ENCODE peak calls at places on chromosomes 13 and 19, in nine cellular contexts. One of them, this sample, is unnamed.

GRCh38 chr13:110168999-110169933 is 137.7 kb downstream of the COL4A1 start:
- DNase-seq in left ventricle myocardium inferior: no peak
- DNase-seq in mesenteric fat pad: no peak
- DNase-seq in substantia nigra: no peak
- DNase-seq in amniotic stem cell: no peak
- DNase-seq in LHCN-M2: no peak
- DNase-seq in CD4-positive, CD25-positive, alpha-beta regulatory T cell: no peak
- DNase-seq in hypothalamus: no peak
- DNase-seq in midbrain: no peak
- DNase-seq in this sample: no peak

GRCh38 chr13:82963466-82963865 is 918.8 kb downstream of the SLITRK1 start:
- DNase-seq in left ventricle myocardium inferior: no peak
- DNase-seq in mesenteric fat pad: no peak
- DNase-seq in substantia nigra: no peak
- DNase-seq in amniotic stem cell: no peak
- DNase-seq in LHCN-M2: peak; percentile 51
- DNase-seq in CD4-positive, CD25-positive, alpha-beta regulatory T cell: no peak
- DNase-seq in hypothalamus: no peak
- DNase-seq in midbrain: no peak
- DNase-seq in this sample: no peak

GRCh38 chr13:19179916-19180315 is 1.7 kb downstream of the TUBA3C start:
- DNase-seq in left ventricle myocardium inferior: no peak
- DNase-seq in mesenteric fat pad: peak; percentile 51
- DNase-seq in substantia nigra: no peak
- DNase-seq in amniotic stem cell: no peak
- DNase-seq in LHCN-M2: no peak
- DNase-seq in CD4-positive, CD25-positive, alpha-beta regulatory T cell: no peak
- DNase-seq in hypothalamus: no peak
- DNase-seq in midbrain: no peak
- DNase-seq in this sample: no peak

GRCh38 chr19:3664879-3665642 is 35.2 kb downstream of the PIP5K1C start:
- DNase-seq in left ventricle myocardium inferior: no peak
- DNase-seq in mesenteric fat pad: no peak
- DNase-seq in substantia nigra: no peak
- DNase-seq in amniotic stem cell: no peak
- DNase-seq in LHCN-M2: no peak
- DNase-seq in CD4-positive, CD25-positive, alpha-beta regulatory T cell: no peak
- DNase-seq in hypothalamus: no peak
- DNase-seq in midbrain: no peak
- DNase-seq in this sample: no peak

GRCh38 chr19:28150129-28150528 is 1062.8 kb downstream of the UQCRFS1 start:
- DNase-seq in left ventricle myocardium inferior: no peak
- DNase-seq in mesenteric fat pad: no peak
- DNase-seq in substantia nigra: no peak
- DNase-seq in amniotic stem cell: no peak
- DNase-seq in LHCN-M2: no peak
- DNase-seq in CD4-positive, CD25-positive, alpha-beta regulatory T cell: no peak
- DNase-seq in hypothalamus: no peak
- DNase-seq in midbrain: no peak
- DNase-seq in this sample: no peak

GRCh38 chr19:18626906-18627305 is 9.9 kb upstream of the KLHL26 start:
- DNase-seq in left ventricle myocardium inferior: no peak
- DNase-seq in mesenteric fat pad: no peak
- DNase-seq in substantia nigra: no peak
- DNase-seq in amniotic stem cell: no peak
- DNase-seq in LHCN-M2: no peak
- DNase-seq in CD4-positive, CD25-positive, alpha-beta regulatory T cell: no peak
- DNase-seq in hypothalamus: peak; percentile 36
- DNase-seq in midbrain: no peak
- DNase-seq in this sample: no peak

GRCh38 chr19:13302521-13303270 is 152.5 kb downstream of the IER2 start:
- DNase-seq in left ventricle myocardium inferior: no peak
- DNase-seq in mesenteric fat pad: no peak
- DNase-seq in substantia nigra: no peak
- DNase-seq in amniotic stem cell: no peak
- DNase-seq in LHCN-M2: no peak
- DNase-seq in CD4-positive, CD25-positive, alpha-beta regulatory T cell: no peak
- DNase-seq in hypothalamus: no peak
- DNase-seq in midbrain: no peak
- DNase-seq in this sample: no peak

GRCh38 chr19:48465215-48465614 is 4.0 kb upstream of the CYTH2 start:
- DNase-seq in left ventricle myocardium inferior: no peak
- DNase-seq in mesenteric fat pad: no peak
- DNase-seq in substantia nigra: no peak
- DNase-seq in amniotic stem cell: no peak
- DNase-seq in LHCN-M2: no peak
- DNase-seq in CD4-positive, CD25-positive, alpha-beta regulatory T cell: no peak
- DNase-seq in hypothalamus: no peak
- DNase-seq in midbrain: no peak
- DNase-seq in this sample: no peak

GRCh38 chr19:18441804-18442788 is 4.2 kb upstream of the ISYNA1 start:
- DNase-seq in left ventricle myocardium inferior: no peak
- DNase-seq in mesenteric fat pad: no peak
- DNase-seq in substantia nigra: no peak
- DNase-seq in amniotic stem cell: no peak
- DNase-seq in LHCN-M2: no peak
- DNase-seq in CD4-positive, CD25-positive, alpha-beta regulatory T cell: peak; percentile 58
- DNase-seq in hypothalamus: no peak
- DNase-seq in midbrain: no peak
- DNase-seq in this sample: no peak

GRCh38 chr19:33622505-33622808 is 704 bp downstream of the CHST8 start:
- DNase-seq in left ventricle myocardium inferior: no peak
- DNase-seq in mesenteric fat pad: no peak
- DNase-seq in substantia nigra: no peak
- DNase-seq in amniotic stem cell: no peak
- DNase-seq in LHCN-M2: no peak
- DNase-seq in CD4-positive, CD25-positive, alpha-beta regulatory T cell: no peak
- DNase-seq in hypothalamus: no peak
- DNase-seq in midbrain: no peak
- DNase-seq in this sample: peak; percentile 26

GRCh38 chr19:56718231-56718630 is 46.7 kb upstream of the ZNF835 start:
- DNase-seq in left ventricle myocardium inferior: no peak
- DNase-seq in mesenteric fat pad: no peak
- DNase-seq in substantia nigra: no peak
- DNase-seq in amniotic stem cell: no peak
- DNase-seq in LHCN-M2: no peak
- DNase-seq in CD4-positive, CD25-positive, alpha-beta regulatory T cell: no peak
- DNase-seq in hypothalamus: no peak
- DNase-seq in midbrain: no peak
- DNase-seq in this sample: no peak

GRCh38 chr19:46068345-46069258 is 27.8 kb upstream of the IGFL4 start:
- DNase-seq in left ventricle myocardium inferior: no peak
- DNase-seq in mesenteric fat pad: no peak
- DNase-seq in substantia nigra: no peak
- DNase-seq in amniotic stem cell: peak; percentile 78
- DNase-seq in LHCN-M2: peak; percentile 87
- DNase-seq in CD4-positive, CD25-positive, alpha-beta regulatory T cell: no peak
- DNase-seq in hypothalamus: no peak
- DNase-seq in midbrain: no peak
- DNase-seq in this sample: no peak

GRCh38 chr19:19463348-19464117 is 51.8 kb downstream of the TSSK6 start:
- DNase-seq in left ventricle myocardium inferior: no peak
- DNase-seq in mesenteric fat pad: no peak
- DNase-seq in substantia nigra: no peak
- DNase-seq in amniotic stem cell: no peak
- DNase-seq in LHCN-M2: peak; percentile 93
- DNase-seq in CD4-positive, CD25-positive, alpha-beta regulatory T cell: no peak
- DNase-seq in hypothalamus: no peak
- DNase-seq in midbrain: no peak
- DNase-seq in this sample: no peak

GRCh38 chr13:95676100-95676774 is 702 bp upstream of the DNAJC3 start:
- DNase-seq in left ventricle myocardium inferior: no peak
- DNase-seq in mesenteric fat pad: no peak
- DNase-seq in substantia nigra: no peak
- DNase-seq in amniotic stem cell: no peak
- DNase-seq in LHCN-M2: peak; percentile 16
- DNase-seq in CD4-positive, CD25-positive, alpha-beta regulatory T cell: peak; percentile 68
- DNase-seq in hypothalamus: no peak
- DNase-seq in midbrain: peak; percentile 31
- DNase-seq in this sample: no peak